ENCODE peak calls at places on chromosomes 16 and 17, in six cellular contexts. One of them, this sample, is unnamed.

GRCh38 chr16:10876305-10876704 is 697 bp upstream of the CIITA start:
- DNase-seq in heart left ventricle: no peak
- DNase-seq in aorta: no peak
- DNase-seq in A549: no peak
- DNase-seq in BJ: no peak
- DNase-seq in pancreas: no peak
- DNase-seq in this sample: no peak

GRCh38 chr16:87068751-87069150 is 248.4 kb downstream of the C16orf95 start:
- DNase-seq in pancreas: no peak
- DNase-seq in heart left ventricle: no peak
- DNase-seq in BJ: no peak
- DNase-seq in A549: no peak
- DNase-seq in aorta: no peak
- DNase-seq in this sample: no peak

GRCh38 chr16:12582696-12583095 is 221.0 kb downstream of the CPPED1 start:
- DNase-seq in pancreas: no peak
- DNase-seq in heart left ventricle: no peak
- DNase-seq in A549: no peak
- DNase-seq in aorta: no peak
- DNase-seq in BJ: no peak
- DNase-seq in this sample: peak; percentile 53

GRCh38 chr17:48322060-48322459 is 108.0 kb downstream of the SKAP1 start:
- DNase-seq in pancreas: no peak
- DNase-seq in BJ: no peak
- DNase-seq in heart left ventricle: no peak
- DNase-seq in aorta: no peak
- DNase-seq in A549: peak; percentile 30
- DNase-seq in this sample: no peak

GRCh38 chr16:67236551-67237395 is 9.8 kb downstream of the TMEM208 start:
- DNase-seq in A549: peak; percentile 86
- DNase-seq in pancreas: no peak
- DNase-seq in heart left ventricle: peak; percentile 52
- DNase-seq in aorta: peak; percentile 43
- DNase-seq in BJ: no peak
- DNase-seq in this sample: no peak

GRCh38 chr17:17167356-17167755 is 38.8 kb downstream of the PLD6 start:
- DNase-seq in aorta: no peak
- DNase-seq in heart left ventricle: no peak
- DNase-seq in pancreas: no peak
- DNase-seq in BJ: no peak
- DNase-seq in A549: no peak
- DNase-seq in this sample: no peak

GRCh38 chr16:66662445-66663194 is 33.9 kb downstream of the CMTM4 start:
- DNase-seq in pancreas: no peak
- DNase-seq in BJ: no peak
- DNase-seq in A549: peak; percentile 56
- DNase-seq in aorta: no peak
- DNase-seq in heart left ventricle: no peak
- DNase-seq in this sample: no peak

GRCh38 chr17:48555616-48556533 is 11.0 kb upstream of the HOXB2 start:
- DNase-seq in A549: peak; percentile 62
- DNase-seq in heart left ventricle: no peak
- DNase-seq in aorta: no peak
- DNase-seq in BJ: no peak
- DNase-seq in pancreas: no peak
- DNase-seq in this sample: no peak

GRCh38 chr17:66893382-66893781 is 58.5 kb downstream of the CACNG5 start:
- DNase-seq in pancreas: no peak
- DNase-seq in heart left ventricle: no peak
- DNase-seq in A549: no peak
- DNase-seq in BJ: no peak
- DNase-seq in aorta: no peak
- DNase-seq in this sample: no peak

GRCh38 chr16:11215935-11216556 is 40.0 kb downstream of the SOCS1 start:
- DNase-seq in heart left ventricle: no peak
- DNase-seq in BJ: no peak
- DNase-seq in aorta: no peak
- DNase-seq in A549: no peak
- DNase-seq in pancreas: no peak
- DNase-seq in this sample: no peak

GRCh38 chr16:66741971-66742396 is 9.4 kb downstream of the DYNC1LI2 start:
- DNase-seq in pancreas: no peak
- DNase-seq in heart left ventricle: no peak
- DNase-seq in A549: no peak
- DNase-seq in BJ: no peak
- DNase-seq in aorta: no peak
- DNase-seq in this sample: no peak

GRCh38 chr16:68389006-68389405 is 59.3 kb downstream of the SMPD3 start:
- DNase-seq in BJ: no peak
- DNase-seq in A549: no peak
- DNase-seq in heart left ventricle: no peak
- DNase-seq in pancreas: no peak
- DNase-seq in aorta: no peak
- DNase-seq in this sample: no peak

GRCh38 chr17:50831430-50832064 is 3.8 kb upstream of the WFIKKN2 start:
- DNase-seq in aorta: no peak
- DNase-seq in pancreas: no peak
- DNase-seq in BJ: no peak
- DNase-seq in heart left ventricle: no peak
- DNase-seq in A549: no peak
- DNase-seq in this sample: no peak

GRCh38 chr16:50208460-50208931 is 55.4 kb downstream of the TENT4B start:
- DNase-seq in heart left ventricle: no peak
- DNase-seq in pancreas: no peak
- DNase-seq in aorta: no peak
- DNase-seq in BJ: no peak
- DNase-seq in A549: no peak
- DNase-seq in this sample: no peak

GRCh38 chr17:36593651-36594316 is 2.1 kb downstream of the DHRS11 start:
- DNase-seq in heart left ventricle: no peak
- DNase-seq in aorta: no peak
- DNase-seq in BJ: no peak
- DNase-seq in pancreas: no peak
- DNase-seq in A549: no peak
- DNase-seq in this sample: no peak

GRCh38 chr17:81696218-81696941 is 6.8 kb upstream of the MRPL12 start:
- DNase-seq in A549: no peak
- DNase-seq in heart left ventricle: no peak
- DNase-seq in BJ: no peak
- DNase-seq in pancreas: no peak
- DNase-seq in aorta: no peak
- DNase-seq in this sample: no peak

GRCh38 chr17:78890111-78890897 is 12.7 kb downstream of the CEP295NL start:
- DNase-seq in BJ: no peak
- DNase-seq in pancreas: no peak
- DNase-seq in A549: no peak
- DNase-seq in aorta: peak; percentile 91
- DNase-seq in heart left ventricle: peak; percentile 73
- DNase-seq in this sample: peak; percentile 74

GRCh38 chr16:7910116-7910515 is 577.5 kb downstream of the RBFOX1 start:
- DNase-seq in A549: no peak
- DNase-seq in BJ: no peak
- DNase-seq in pancreas: no peak
- DNase-seq in aorta: no peak
- DNase-seq in heart left ventricle: no peak
- DNase-seq in this sample: no peak

GRCh38 chr16:1781254-1781653 is 1.1 kb downstream of the SPSB3 start:
- DNase-seq in A549: no peak
- DNase-seq in aorta: peak; percentile 50
- DNase-seq in BJ: no peak
- DNase-seq in pancreas: peak; percentile 35
- DNase-seq in heart left ventricle: no peak
- DNase-seq in this sample: no peak

GRCh38 chr17:38598536-38598935 is 7.2 kb downstream of the SRCIN1 start:
- DNase-seq in A549: peak; percentile 89
- DNase-seq in pancreas: peak; percentile 86
- DNase-seq in heart left ventricle: no peak
- DNase-seq in aorta: no peak
- DNase-seq in BJ: no peak
- DNase-seq in this sample: no peak

GRCh38 chr17:8444506-8444905 is 8.8 kb downstream of the NDEL1 start:
- DNase-seq in heart left ventricle: no peak
- DNase-seq in aorta: no peak
- DNase-seq in BJ: no peak
- DNase-seq in A549: no peak
- DNase-seq in pancreas: no peak
- DNase-seq in this sample: no peak

GRCh38 chr16:58127634-58128033 is 1.5 kb downstream of the CFAP20 start:
- DNase-seq in A549: no peak
- DNase-seq in heart left ventricle: no peak
- DNase-seq in BJ: no peak
- DNase-seq in pancreas: no peak
- DNase-seq in aorta: no peak
- DNase-seq in this sample: peak; percentile 10

GRCh38 chr17:50184611-50185398 is 16.6 kb downstream of the COL1A1 start:
- DNase-seq in heart left ventricle: no peak
- DNase-seq in aorta: peak; percentile 75
- DNase-seq in BJ: no peak
- DNase-seq in A549: no peak
- DNase-seq in pancreas: no peak
- DNase-seq in this sample: peak; percentile 88

GRCh38 chr16:71528863-71529262 is 2.6 kb downstream of the CHST4 start:
- DNase-seq in pancreas: no peak
- DNase-seq in BJ: no peak
- DNase-seq in heart left ventricle: no peak
- DNase-seq in aorta: no peak
- DNase-seq in A549: no peak
- DNase-seq in this sample: no peak

GRCh38 chr17:30389755-30390300 is 11.1 kb downstream of the CPD start:
- DNase-seq in heart left ventricle: no peak
- DNase-seq in aorta: no peak
- DNase-seq in BJ: no peak
- DNase-seq in A549: peak; percentile 31
- DNase-seq in pancreas: no peak
- DNase-seq in this sample: no peak

GRCh38 chr17:74758846-74759163 is 10.4 kb downstream of the NHERF1 start:
- DNase-seq in BJ: no peak
- DNase-seq in aorta: no peak
- DNase-seq in A549: no peak
- DNase-seq in pancreas: no peak
- DNase-seq in heart left ventricle: no peak
- DNase-seq in this sample: no peak

GRCh38 chr17:74759941-74760340 is 11.5 kb downstream of the NHERF1 start:
- DNase-seq in heart left ventricle: no peak
- DNase-seq in A549: no peak
- DNase-seq in aorta: peak; percentile 44
- DNase-seq in pancreas: no peak
- DNase-seq in BJ: no peak
- DNase-seq in this sample: no peak

GRCh38 chr17:74760404-74761105 is 12.1 kb downstream of the NHERF1 start:
- DNase-seq in heart left ventricle: no peak
- DNase-seq in aorta: peak; percentile 36
- DNase-seq in BJ: no peak
- DNase-seq in A549: no peak
- DNase-seq in pancreas: no peak
- DNase-seq in this sample: no peak

GRCh38 chr17:74757931-74758845 is 9.8 kb downstream of the NHERF1 start:
- DNase-seq in heart left ventricle: peak; percentile 65
- DNase-seq in aorta: no peak
- DNase-seq in pancreas: no peak
- DNase-seq in BJ: no peak
- DNase-seq in A549: peak; percentile 61
- DNase-seq in this sample: no peak

GRCh38 chr17:74759243-74759801 is 10.9 kb downstream of the NHERF1 start:
- DNase-seq in BJ: no peak
- DNase-seq in heart left ventricle: no peak
- DNase-seq in A549: no peak
- DNase-seq in aorta: peak; percentile 42
- DNase-seq in pancreas: no peak
- DNase-seq in this sample: no peak
- H3K4me3 ChIP-seq in BJ: no peak overlapping the region
- H3K4me3 ChIP-seq in heart left ventricle: no peak overlapping the region
- H3K4me3 ChIP-seq in A549: no peak overlapping the region
- H3K4me3 ChIP-seq in aorta: no peak overlapping the region
- H3K4me3 ChIP-seq in pancreas: no peak overlapping the region
- H3K4me3 ChIP-seq in this sample: no peak overlapping the region

GRCh38 chr17:41624208-41625101 is at the start of gene KRT17:
- DNase-seq in pancreas: peak; percentile 32
- DNase-seq in A549: no peak
- DNase-seq in aorta: peak; percentile 38
- DNase-seq in BJ: no peak
- DNase-seq in heart left ventricle: no peak
- DNase-seq in this sample: peak; percentile 65
- H3K4me3 ChIP-seq in pancreas: no peak within 1 kb of the TSS
- H3K4me3 ChIP-seq in A549: no peak within 1 kb of the TSS
- H3K4me3 ChIP-seq in aorta: no peak within 1 kb of the TSS
- H3K4me3 ChIP-seq in BJ: no peak within 1 kb of the TSS
- H3K4me3 ChIP-seq in heart left ventricle: no peak within 1 kb of the TSS
- H3K4me3 ChIP-seq in this sample: no peak within 1 kb of the TSS

GRCh38 chr16:55003306-55003705 is 72.6 kb downstream of the IRX5 start:
- DNase-seq in heart left ventricle: no peak
- DNase-seq in BJ: no peak
- DNase-seq in pancreas: no peak
- DNase-seq in A549: no peak
- DNase-seq in aorta: no peak
- DNase-seq in this sample: no peak

GRCh38 chr16:54998834-54999233 is 68.2 kb downstream of the IRX5 start:
- DNase-seq in pancreas: no peak
- DNase-seq in BJ: no peak
- DNase-seq in heart left ventricle: no peak
- DNase-seq in aorta: no peak
- DNase-seq in A549: no peak
- DNase-seq in this sample: no peak

GRCh38 chr16:55000595-55000994 is 69.9 kb downstream of the IRX5 start:
- DNase-seq in BJ: no peak
- DNase-seq in A549: peak; percentile 28
- DNase-seq in pancreas: no peak
- DNase-seq in aorta: no peak
- DNase-seq in heart left ventricle: no peak
- DNase-seq in this sample: no peak

GRCh38 chr16:55003916-55004315 is 73.3 kb downstream of the IRX5 start:
- DNase-seq in BJ: no peak
- DNase-seq in A549: no peak
- DNase-seq in aorta: no peak
- DNase-seq in pancreas: no peak
- DNase-seq in heart left ventricle: no peak
- DNase-seq in this sample: no peak

DNA sequence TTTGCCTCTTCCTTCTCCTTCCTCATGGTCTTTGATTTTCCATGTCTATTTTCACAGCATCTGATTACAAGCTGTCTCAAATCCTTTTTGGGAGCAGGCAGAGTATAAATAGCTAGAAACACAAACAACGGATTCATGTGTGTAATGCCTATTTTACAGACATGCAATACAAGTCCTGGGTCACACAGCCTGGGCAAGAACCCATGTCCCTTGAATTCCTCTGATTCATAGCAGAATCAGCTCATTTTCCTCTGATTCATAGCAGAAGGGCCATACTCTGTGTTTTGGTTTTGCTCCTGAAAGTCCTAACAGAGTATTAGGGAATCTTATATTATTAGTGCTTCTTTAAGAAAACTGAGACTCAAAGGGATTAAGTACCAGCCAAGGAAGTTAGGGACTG is 71.3 kb downstream of the IRX5 start:
- DNase-seq in BJ: no peak
- DNase-seq in A549: no peak
- DNase-seq in heart left ventricle: no peak
- DNase-seq in aorta: no peak
- DNase-seq in pancreas: no peak
- DNase-seq in this sample: no peak
- H3K4me3 ChIP-seq in BJ: no peak overlapping the region
- H3K4me3 ChIP-seq in A549: no peak overlapping the region
- H3K4me3 ChIP-seq in heart left ventricle: no peak overlapping the region
- H3K4me3 ChIP-seq in aorta: no peak overlapping the region
- H3K4me3 ChIP-seq in pancreas: no peak overlapping the region
- H3K4me3 ChIP-seq in this sample: no peak overlapping the region

GRCh38 chr17:3963214-3964201 is 729 bp downstream of the ATP2A3 start:
- DNase-seq in BJ: no peak
- DNase-seq in aorta: peak; percentile 64
- DNase-seq in heart left ventricle: no peak
- DNase-seq in A549: no peak
- DNase-seq in pancreas: peak; percentile 31
- DNase-seq in this sample: no peak
- H3K4me3 ChIP-seq in BJ: no peak overlapping the region
- H3K4me3 ChIP-seq in aorta: peak overlapping the region; percentile 60
- H3K4me3 ChIP-seq in heart left ventricle: peak overlapping the region; percentile 22
- H3K4me3 ChIP-seq in A549: peak overlapping the region; percentile 55
- H3K4me3 ChIP-seq in pancreas: peak overlapping the region; percentile 54
- H3K4me3 ChIP-seq in this sample: peak overlapping the region; percentile 55

This sample was measured in tibial artery.